ENCODE peak calls at places on chromosomes 2 and 18, in seven cellular contexts. Q, V, O, E, G, Y and W are unnamed samples.

GRCh38 chr2:59249441-59250330 is 1008.6 kb upstream of the FANCL start:
- DNase-seq in Q (no peak), V (no peak), O (no peak), E (no peak), G (no peak), Y (no peak), W (no peak)

GRCh38 chr2:144517825-144518699 is 1.9 kb downstream of the ZEB2 start:
- DNase-seq in Q (no peak), V (no peak), O (no peak), E (no peak), G (no peak), Y (no peak), W (no peak)

GRCh38 chr18:52715961-52716360 is 376.0 kb downstream of the DCC start:
- DNase-seq in Q (no peak), V (no peak), O (no peak), E (no peak), G (no peak), Y (no peak), W (no peak)

GRCh38 chr2:226671177-226671676 is 128.4 kb downstream of the IRS1 start:
- DNase-seq in Q (no peak), V (no peak), O (no peak), E (no peak), G (no peak), Y (no peak), W (no peak)

GRCh38 chr2:128396500-128396891 is 77.8 kb upstream of the HS6ST1 start:
- DNase-seq in Q (no peak), V (no peak), O (peak; percentile 4), E (no peak), G (no peak), Y (no peak), W (no peak)

GRCh38 chr2:15034860-15035259 is 402.3 kb downstream of the LRATD1 start:
- DNase-seq in Q (no peak), V (no peak), O (no peak), E (no peak), G (no peak), Y (no peak), W (no peak)

GRCh38 chr2:23423873-23424680 is 39.1 kb downstream of the KLHL29 start:
- DNase-seq in Q (no peak), V (peak; percentile 14), O (no peak), E (no peak), G (peak; percentile 45), Y (no peak), W (peak; percentile 13)

GRCh38 chr2:227222292-227222691 is 57.9 kb downstream of the COL4A3 start:
- DNase-seq in Q (no peak), V (no peak), O (no peak), E (no peak), G (no peak), Y (no peak), W (no peak)

GRCh38 chr2:202726070-202726469 is 91.3 kb downstream of the FAM117B start:
- DNase-seq in Q (no peak), V (no peak), O (no peak), E (no peak), G (no peak), Y (no peak), W (no peak)

GRCh38 chr18:27175914-27176313 is 9.2 kb downstream of the CHST9 start:
- DNase-seq in Q (no peak), V (no peak), O (no peak), E (no peak), G (no peak), Y (no peak), W (no peak)

GRCh38 chr2:157336137-157336721 is 10.6 kb upstream of the ERMN start:
- DNase-seq in Q (no peak), V (no peak), O (peak; percentile 40), E (no peak), G (peak; percentile 54), Y (no peak), W (peak; percentile 75)

GRCh38 chr2:233098615-233099014 is 38.5 kb downstream of the INPP5D start:
- DNase-seq in Q (no peak), V (no peak), O (no peak), E (no peak), G (peak; percentile 80), Y (no peak), W (no peak)

GRCh38 chr2:28395334-28396061 is 2.8 kb downstream of the FOSL2 start:
- DNase-seq in Q (no peak), V (peak; percentile 81), O (peak; percentile 68), E (no peak), G (no peak), Y (peak; percentile 63), W (peak; percentile 72)

GRCh38 chr2:135701442-135701841 is 40.2 kb upstream of the UBXN4 start:
- DNase-seq in Q (no peak), V (no peak), O (no peak), E (no peak), G (no peak), Y (no peak), W (no peak)

GRCh38 chr2:30232801-30233130 is 1.4 kb downstream of the LBH start:
- DNase-seq in Q (no peak), V (no peak), O (peak; percentile 41), E (peak; percentile 35), G (no peak), Y (peak; percentile 41), W (peak; percentile 77)

GRCh38 chr18:44729631-44730101 is 49.0 kb downstream of the SETBP1 start:
- DNase-seq in Q (no peak), V (no peak), O (no peak), E (no peak), G (no peak), Y (no peak), W (no peak)

GRCh38 chr2:168316073-168316440 is 68.7 kb upstream of the STK39 start:
- DNase-seq in Q (no peak), V (no peak), O (no peak), E (no peak), G (no peak), Y (no peak), W (no peak)

GRCh38 chr2:45412754-45413379 is 198.2 kb downstream of the SRBD1 start:
- DNase-seq in Q (no peak), V (no peak), O (no peak), E (no peak), G (no peak), Y (no peak), W (no peak)

GRCh38 chr2:15307526-15307925 is 253.6 kb downstream of the NBAS start:
- DNase-seq in Q (no peak), V (no peak), O (no peak), E (no peak), G (no peak), Y (no peak), W (no peak)

GRCh38 chr2:69224495-69224803 is 162.6 kb downstream of the GFPT1 start:
- DNase-seq in Q (no peak), V (no peak), O (no peak), E (no peak), G (no peak), Y (no peak), W (no peak)

GRCh38 chr2:76640905-76641304 is 881.3 kb downstream of the LRRTM4 start:
- DNase-seq in Q (no peak), V (peak; percentile 78), O (no peak), E (no peak), G (no peak), Y (no peak), W (no peak)

GRCh38 chr2:173806761-173807160 is 158.4 kb downstream of the SP3 start:
- DNase-seq in Q (no peak), V (no peak), O (no peak), E (no peak), G (peak; percentile 6), Y (no peak), W (no peak)

DNA sequence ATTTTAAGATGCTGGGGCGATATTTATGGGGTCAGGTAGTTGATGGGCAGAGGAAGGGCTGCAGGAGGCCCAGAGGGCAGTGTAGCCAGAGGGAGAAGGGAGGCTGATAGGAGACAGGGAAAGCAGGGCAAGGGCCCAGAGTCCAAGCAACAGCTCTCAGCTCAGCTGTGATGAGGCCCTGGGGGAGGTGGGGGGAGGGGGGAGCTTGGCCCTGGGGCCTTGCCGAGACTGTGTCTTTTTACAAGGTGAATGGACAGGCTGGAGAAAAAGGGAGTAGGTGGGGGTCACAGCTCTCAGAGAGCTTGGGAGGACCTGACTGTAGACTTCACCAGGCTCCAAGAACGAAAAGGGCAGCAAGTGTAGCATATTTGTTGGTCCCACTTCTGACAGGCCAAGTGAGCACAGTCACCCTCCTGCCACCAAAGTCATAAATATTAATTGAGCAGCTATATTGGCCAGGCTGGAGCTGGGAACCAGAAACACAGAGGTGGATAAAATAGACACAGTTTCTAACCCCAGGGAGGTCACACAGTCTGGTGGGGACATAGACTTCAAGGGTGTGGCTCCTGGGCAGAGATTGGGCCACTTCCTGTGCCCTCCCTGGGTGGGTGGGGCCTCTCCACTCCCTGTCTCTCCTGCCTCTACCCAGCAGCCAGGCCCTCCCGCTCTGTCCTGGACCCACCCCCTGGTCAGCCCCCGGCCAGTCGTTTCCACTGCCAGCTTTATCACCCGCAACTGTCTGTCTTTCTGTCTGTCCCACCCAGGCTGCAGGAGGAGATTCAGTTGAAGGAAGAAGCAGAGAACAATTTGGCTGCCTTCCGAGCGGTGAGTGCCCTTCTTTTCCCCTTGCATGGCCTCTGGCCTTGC is 1.4 kb downstream of the DES start:
- DNase-seq in Q (no peak), V (no peak), O (no peak), E (no peak), G (no peak), Y (no peak), W (no peak)
- TF ChIP-seq POLR2A in Q (no peak), V (no peak), O (no peak), E (no peak), G (no peak), Y (no peak), W (no peak)

GRCh38 chr2:191280834-191281756 is 35.9 kb downstream of the MYO1B start:
- DNase-seq in Q (no peak), V (no peak), O (no peak), E (no peak), G (no peak), Y (no peak), W (no peak)
- H3K4me1 ChIP-seq in Q (no peaks in the 10 kb centered on the region), V (no peaks in the 10 kb centered on the region), O (no peaks in the 10 kb centered on the region), E (peaks cover 15% of the 10 kb centered on the region), G (peaks cover 7% of the 10 kb centered on the region), Y (no peaks in the 10 kb centered on the region), W (no peaks in the 10 kb centered on the region)

GRCh38 chr2:53820711-53821110 is 33.9 kb downstream of the ERLEC1 start:
- DNase-seq in Q (no peak), V (no peak), O (no peak), E (no peak), G (no peak), Y (no peak), W (no peak)

GRCh38 chr2:53821810-53822209 is 35.0 kb downstream of the ERLEC1 start:
- DNase-seq in Q (no peak), V (no peak), O (no peak), E (no peak), G (no peak), Y (no peak), W (no peak)

GRCh38 chr2:53818854-53819435 is 32.1 kb downstream of the ERLEC1 start:
- DNase-seq in Q (no peak), V (no peak), O (no peak), E (no peak), G (no peak), Y (no peak), W (no peak)

GRCh38 chr2:53819627-53820026 is 32.8 kb downstream of the ERLEC1 start:
- DNase-seq in Q (no peak), V (no peak), O (no peak), E (no peak), G (no peak), Y (no peak), W (no peak)

GRCh38 chr2:53820038-53820437 is 33.2 kb downstream of the ERLEC1 start:
- DNase-seq in Q (no peak), V (no peak), O (no peak), E (no peak), G (no peak), Y (no peak), W (no peak)
- H3K4me3 ChIP-seq in Q (no peak overlapping the region), V (no peak overlapping the region), O (no peak overlapping the region), E (no peak overlapping the region), G (no peak overlapping the region), Y (no peak overlapping the region), W (no peak overlapping the region)

GRCh38 chr2:178806543-178806942 is 680 bp downstream of the TTN start:
- DNase-seq in Q (no peak), V (no peak), O (no peak), E (no peak), G (no peak), Y (no peak), W (no peak)
- TF ChIP-seq POLR2A in Q (no peak), V (no peak), O (no peak), E (no peak), G (no peak), Y (no peak), W (no peak)